ENCODE peak calls at places on chromosomes 5 and 9, in five cellular contexts. R is AG20443, Y is NCI-H2029 treated with DMSO at 0.1 percent for 48 hours, Q is progenitor cell of endocrine pancreas, T is HFF-Myc. N is an unnamed sample.

GRCh38 chr5:141944086-141944485 is 13.9 kb downstream of the PCDH12 start:
- DNase-seq in Y (no peak), T (no peak), R (no peak), Q (no peak), N (no peak)

GRCh38 chr5:78621269-78621871 is 27.2 kb downstream of the LHFPL2 start:
- DNase-seq in Q (no peak), R (peak), Y (peak), T (no peak), N (no peak)

GRCh38 chr9:97802276-97802675 is 50.8 kb upstream of the FOXE1 start:
- DNase-seq in R (peak), Y (no peak), Q (no peak), T (no peak), N (no peak)

GRCh38 chr5:31232273-31232888 is 38.9 kb downstream of the CDH6 start:
- DNase-seq in Y (no peak), R (peak), Q (no peak), T (peak), N (peak)

GRCh38 chr5:168850683-168851082 is 271.5 kb upstream of the PANK3 start:
- DNase-seq in T (no peak), Q (no peak), Y (no peak), R (no peak), N (no peak)

GRCh38 chr5:127930311-127930710 is 153.3 kb upstream of the SLC12A2 start:
- DNase-seq in T (no peak), Q (no peak), R (peak), Y (no peak), N (no peak)

GRCh38 chr9:86669442-86669841 is 277.9 kb downstream of the GAS1 start:
- DNase-seq in Q (no peak), T (no peak), R (no peak), Y (no peak), N (no peak)

GRCh38 chr9:124764774-124765438 is 6.2 kb downstream of the NR6A1 start:
- DNase-seq in R (peak), Q (no peak), T (no peak), Y (no peak), N (no peak)

GRCh38 chr5:151770383-151771258 is 1.1 kb upstream of the G3BP1 start:
- DNase-seq in Q (no peak), R (peak), Y (peak), T (peak), N (no peak)

GRCh38 chr9:214488-215448 is at the start of gene DOCK8:
- DNase-seq in Y (no peak), T (no peak), R (peak), Q (peak), N (no peak)

GRCh38 chr5:95238560-95239325 is 46.2 kb downstream of the MCTP1 start:
- DNase-seq in R (peak), Y (no peak), T (no peak), Q (no peak), N (peak)

GRCh38 chr5:181081989-181082388 is 41.9 kb downstream of the BTNL9 start:
- DNase-seq in T (no peak), R (no peak), Q (no peak), Y (no peak), N (no peak)

GRCh38 chr5:17991775-17992174 is 357.5 kb downstream of the TAF11L14 start:
- DNase-seq in Q (no peak), R (no peak), T (no peak), Y (no peak), N (no peak)

GRCh38 chr5:140042551-140043507 is at the start of gene NRG2:
- DNase-seq in Q (peak), R (peak), T (no peak), Y (no peak), N (no peak)

GRCh38 chr9:78598120-78598519 is 301.2 kb downstream of the PSAT1 start:
- DNase-seq in R (no peak), T (no peak), Q (no peak), Y (no peak), N (no peak)

GRCh38 chr5:74073257-74073656 is 447.3 kb downstream of the ARHGEF28 start:
- DNase-seq in T (no peak), Q (no peak), R (no peak), Y (no peak), N (no peak)

N was measured in glomerular endothelial cell.